ENCODE peak calls at places on chromosomes 5 and 9, in four cellular contexts. U is AG04450; I is gastrocnemius medialis; W is CD4-positive, alpha-beta memory T cell. S is an unnamed sample.
A peak's percentile ranks its signal among the peaks of the same experiment; 100 is the strongest.

GRCh38 chr9:105967798-105968197 is 273.5 kb downstream of the TMEM38B start:
- DNase-seq in U (no peak), I (no peak), W (no peak), S (no peak)

GRCh38 chr9:70043689-70044449 is at the start of gene MAMDC2:
- DNase-seq in U (no peak), I (peak; percentile 47), W (no peak), S (no peak)

GRCh38 chr9:120369608-120370220 is 210.3 kb downstream of the CDK5RAP2 start:
- DNase-seq in U (no peak), I (no peak), W (no peak), S (no peak)

GRCh38 chr5:1293997-1294838 is 650 bp downstream of the TERT start:
- DNase-seq in U (no peak), I (no peak), W (no peak), S (peak; percentile 11)

GRCh38 chr5:173320259-173320658 is 8.0 kb downstream of the STC2 start:
- DNase-seq in U (no peak), I (no peak), W (no peak), S (peak; percentile 24)

GRCh38 chr5:181081989-181082388 is 41.9 kb downstream of the BTNL9 start:
- DNase-seq in U (no peak), I (no peak), W (no peak), S (no peak)

GRCh38 chr9:136244116-136244775 is 1.4 kb downstream of the QSOX2 start:
- DNase-seq in U (no peak), I (no peak), W (peak; percentile 35), S (no peak)

GRCh38 chr5:103475629-103476240 is 86.9 kb downstream of the NUDT12 start:
- DNase-seq in U (no peak), I (no peak), W (peak; percentile 22), S (no peak)

GRCh38 chr5:19903611-19904010 is 84.4 kb downstream of the CDH18 start:
- DNase-seq in U (no peak), I (no peak), W (no peak), S (no peak)

GRCh38 chr9:117315236-117315635 is 99.6 kb downstream of the ASTN2 start:
- DNase-seq in U (no peak), I (peak; percentile 69), W (no peak), S (peak; percentile 52)

GRCh38 chr5:39503148-39503547 is 78.4 kb upstream of the DAB2 start:
- DNase-seq in U (no peak), I (peak; percentile 42), W (no peak), S (no peak)

GRCh38 chr9:94287877-94288513 is 28.9 kb downstream of the ZNF169 start:
- DNase-seq in U (no peak), I (no peak), W (no peak), S (no peak)

GRCh38 chr5:155729684-155730059 is 597.3 kb upstream of the SGCD start:
- DNase-seq in U (no peak), I (peak; percentile 55), W (no peak), S (no peak)

GRCh38 chr5:143922718-143923117 is 110.8 kb downstream of the HMHB1 start:
- DNase-seq in U (no peak), I (peak; percentile 54), W (no peak), S (no peak)

GRCh38 chr9:18343799-18344198 is 130.2 kb upstream of the ADAMTSL1 start:
- DNase-seq in U (no peak), I (no peak), W (no peak), S (no peak)

GRCh38 chr9:17651725-17652124 is 72.9 kb downstream of the SH3GL2 start:
- DNase-seq in U (no peak), I (no peak), W (no peak), S (no peak)

DNA sequence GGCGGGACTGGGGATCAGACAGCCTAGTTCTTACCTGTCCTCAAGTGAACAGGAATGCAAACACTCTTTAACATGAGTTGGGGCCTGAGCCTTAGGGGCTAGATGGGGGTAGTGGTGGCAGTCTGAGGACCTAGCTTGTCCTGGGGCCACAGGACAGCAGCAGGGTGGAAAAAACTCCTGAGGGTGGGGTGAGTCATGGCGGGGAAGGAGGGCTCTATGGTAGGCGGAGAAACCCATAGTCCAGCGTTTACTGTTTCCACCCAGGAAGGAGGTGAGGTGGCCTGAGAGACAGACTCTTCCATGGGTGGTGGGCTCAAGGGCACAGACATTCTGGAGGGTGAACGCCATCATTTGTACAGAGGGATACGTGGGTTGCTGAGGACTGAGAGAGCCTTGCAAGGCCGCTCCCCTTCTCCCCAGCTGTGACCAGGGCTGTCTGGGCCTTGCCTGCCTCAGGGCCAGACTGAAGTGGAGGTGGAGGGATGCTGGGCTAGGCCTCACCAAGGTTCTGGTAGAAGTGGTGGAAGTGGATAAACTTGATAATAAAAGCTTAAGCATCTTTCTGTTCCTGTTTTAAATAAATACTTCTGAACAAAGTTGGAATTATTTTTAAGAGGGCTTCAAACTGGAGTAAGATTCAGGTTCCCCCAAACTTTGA is 1.1 kb upstream of the TSPAN17 start:
- DNase-seq in U (no peak), I (no peak), W (no peak), S (no peak)
- H3K4me3 ChIP-seq in U (no peak overlapping the region), I (no peak overlapping the region), W (peak overlapping the region; percentile 73), S (no peak overlapping the region)

DNA sequence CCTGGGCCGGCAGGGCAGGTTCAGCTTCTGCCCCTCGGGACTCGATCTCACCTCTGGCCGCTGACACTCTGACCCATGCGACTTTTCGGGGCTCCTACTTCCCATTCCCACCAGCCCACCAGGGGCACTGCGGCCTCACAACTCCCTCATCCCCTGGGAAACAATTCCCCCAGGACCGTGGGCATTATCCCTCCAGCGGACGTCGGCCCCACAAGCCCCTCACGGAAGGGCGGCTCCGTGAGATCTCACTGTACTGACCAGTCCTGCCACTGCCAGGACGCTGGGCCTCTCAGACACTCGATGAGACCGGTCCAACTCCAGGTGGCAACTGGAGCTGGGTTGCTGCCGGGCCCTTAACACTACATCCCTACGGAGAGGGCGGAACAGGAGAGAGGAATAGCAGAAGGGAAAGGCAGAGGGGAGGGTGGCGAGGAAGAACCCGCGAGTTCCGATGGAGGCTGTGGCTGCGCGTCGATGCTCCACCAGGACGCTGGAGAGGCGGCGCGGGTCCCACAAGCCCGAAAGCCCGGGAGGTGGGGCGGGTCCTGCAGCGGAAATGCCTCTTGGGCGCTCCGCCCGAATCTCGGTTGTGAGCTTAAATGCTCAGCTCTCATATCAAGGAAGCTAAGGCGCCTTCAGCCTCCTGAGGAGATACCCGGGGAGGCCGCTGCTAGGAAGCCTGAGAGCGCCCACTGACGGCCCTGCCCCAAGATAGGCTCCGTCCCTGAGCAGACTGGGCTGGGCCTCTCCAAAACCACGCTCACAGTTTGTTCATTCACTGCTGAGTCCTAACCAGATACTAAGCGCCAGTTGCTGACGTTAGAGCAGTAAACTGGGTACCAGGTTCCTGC is 36.3 kb downstream of the VCP start:
- DNase-seq in U (no peak), I (no peak), W (peak; percentile 38), S (no peak)
- H3K27ac ChIP-seq in U (no peak overlapping the region), I (no peak overlapping the region), W (peak overlapping the region; percentile 21), S (no peak overlapping the region)

GRCh38 chr9:20264896-20265295 is 357.4 kb downstream of the MLLT3 start:
- DNase-seq in U (no peak), I (no peak), W (no peak), S (no peak)
- H3K4me3 ChIP-seq in U (no peak overlapping the region), I (no peak overlapping the region), W (no peak overlapping the region), S (no peak overlapping the region)

DNA sequence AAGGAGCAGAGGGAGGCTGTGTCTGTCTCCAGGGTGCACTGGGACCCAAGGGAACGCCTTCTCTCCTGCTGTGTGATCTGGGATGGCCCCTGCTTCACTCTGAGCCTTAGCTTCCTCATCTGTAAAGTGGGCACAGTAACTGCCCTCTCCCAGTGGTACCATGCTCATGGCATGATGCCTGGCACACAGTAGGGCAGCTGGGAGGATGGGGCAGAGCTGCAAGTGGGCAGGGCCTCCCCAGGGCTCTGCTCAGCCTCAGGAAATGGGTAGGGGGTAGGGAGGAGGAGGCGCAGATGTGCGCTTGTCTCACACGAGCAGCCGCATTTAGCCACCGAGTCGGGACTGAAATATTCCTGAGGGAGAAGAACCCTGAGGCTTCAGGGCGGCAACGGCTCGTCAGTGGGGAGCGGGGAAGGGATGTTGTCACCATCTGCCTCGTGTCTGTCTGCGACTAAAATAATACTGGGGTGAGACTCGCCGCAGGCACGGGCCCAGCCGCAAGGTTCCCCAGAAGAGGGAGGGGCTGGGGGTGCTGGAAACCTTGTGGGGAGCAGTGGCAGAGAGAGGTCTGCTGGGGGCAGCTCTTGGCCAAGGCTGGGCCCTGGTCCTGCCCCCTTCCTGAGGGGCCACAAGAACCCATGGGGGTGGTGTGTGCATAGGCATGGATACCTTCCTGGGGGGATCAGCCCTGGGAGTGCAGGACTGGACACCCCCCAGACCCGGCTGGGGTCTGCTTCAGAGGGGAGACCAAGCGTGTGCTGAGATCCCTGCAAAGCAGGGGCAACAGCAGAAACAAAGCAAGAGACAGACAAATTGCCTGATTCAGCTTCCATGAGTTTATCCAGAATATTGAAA is 55.2 kb upstream of the PSD2 start:
- DNase-seq in U (no peak), I (no peak), W (no peak), S (no peak)
- H3K27ac ChIP-seq in U (no peak overlapping the region), I (no peak overlapping the region), W (no peak overlapping the region), S (peak overlapping the region; percentile 59)

GRCh38 chr9:87147803-87148202 is 200.5 kb upstream of the GAS1 start:
- DNase-seq in U (no peak), I (peak; percentile 24), W (no peak), S (no peak)
- H3K4me3 ChIP-seq in U (no peak overlapping the region), I (peak overlapping the region; percentile 44), W (no peak overlapping the region), S (no peak overlapping the region)

GRCh38 chr5:91288517-91288916 is 94.6 kb downstream of the ARRDC3 start:
- DNase-seq in U (no peak), I (no peak), W (no peak), S (peak; percentile 41)

GRCh38 chr5:91296691-91297143 is 86.4 kb downstream of the ARRDC3 start:
- DNase-seq in U (no peak), I (peak; percentile 97), W (no peak), S (no peak)

GRCh38 chr5:91297994-91298393 is 85.1 kb downstream of the ARRDC3 start:
- DNase-seq in U (no peak), I (no peak), W (no peak), S (no peak)

GRCh38 chr5:91291628-91292569 is 91.2 kb downstream of the ARRDC3 start:
- DNase-seq in U (no peak), I (no peak), W (no peak), S (no peak)

DNA sequence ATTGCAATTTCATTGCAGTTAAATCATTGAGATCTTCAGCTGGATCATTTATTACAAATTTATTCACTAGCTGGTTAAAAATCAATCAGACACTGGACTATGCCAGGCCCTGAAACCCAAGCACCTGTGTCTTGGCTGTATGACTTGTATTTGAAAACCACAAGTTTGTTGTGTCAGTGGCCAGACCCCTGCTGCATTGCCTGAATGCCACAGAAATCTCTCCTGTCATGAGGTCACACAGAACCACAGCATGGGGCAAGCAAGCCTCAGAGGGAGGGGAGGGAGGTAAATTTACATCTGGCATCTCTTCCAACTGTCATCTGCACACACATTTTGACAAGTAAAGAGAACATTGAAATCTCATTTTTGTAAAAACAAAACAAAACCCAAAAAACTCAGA is 90.0 kb downstream of the ARRDC3 start:
- DNase-seq in U (no peak), I (no peak), W (no peak), S (no peak)
- H3K27ac ChIP-seq in U (no peak overlapping the region), I (no peak overlapping the region), W (no peak overlapping the region), S (no peak overlapping the region)